ENCODE peak calls at places on chromosomes 6 and 20, in eight cellular contexts. I is OCI-M1, A is HT-29, D is AG08395, Y is SHP77 treated with DMSO at 0.1 percent for 48 hours, E is iris pigment epithelial cell, K is K562, X is stomach. S is an unnamed sample.

GRCh38 chr20:14664101-14664500 is 326.7 kb upstream of the FLRT3 start:
- DNase-seq in E (no peak), K (no peak), A (no peak), D (no peak), I (no peak), X (no peak), Y (no peak), S (no peak)

GRCh38 chr6:156262014-156262413 is 515.2 kb upstream of the ARID1B start:
- DNase-seq in A (no peak), K (no peak), I (no peak), D (no peak), Y (peak; percentile 46), X (no peak), E (no peak), S (no peak)

GRCh38 chr6:37347177-37348145 is 6.3 kb upstream of the RNF8 start:
- DNase-seq in A (no peak), X (no peak), E (no peak), D (no peak), Y (no peak), I (no peak), K (no peak), S (no peak)

GRCh38 chr6:20178327-20178726 is 33.9 kb downstream of the MBOAT1 start:
- DNase-seq in K (no peak), I (peak; percentile 46), E (no peak), D (no peak), Y (no peak), A (no peak), X (no peak), S (no peak)

GRCh38 chr20:4713401-4713800 is 8.3 kb upstream of the PRND start:
- DNase-seq in A (no peak), E (peak; percentile 40), Y (no peak), D (no peak), I (no peak), X (no peak), K (no peak), S (no peak)

GRCh38 chr6:75145211-75145610 is 60.6 kb downstream of the COL12A1 start:
- DNase-seq in A (no peak), X (no peak), Y (no peak), E (no peak), I (no peak), K (no peak), D (no peak), S (no peak)

GRCh38 chr6:20534295-20534897 is at the start of gene CDKAL1:
- DNase-seq in E (peak; percentile 94), A (peak; percentile 86), Y (peak; percentile 59), D (peak; percentile 93), X (peak; percentile 92), I (peak; percentile 98), K (peak; percentile 81), S (peak; percentile 84)

GRCh38 chr6:73965408-73966145 is 269.6 kb downstream of the CD109 start:
- DNase-seq in A (no peak), X (no peak), K (no peak), Y (no peak), D (no peak), I (no peak), E (no peak), S (no peak)

S was measured in C1 segment of cervical spinal cord.